ENCODE peak calls at places on chromosomes 16 and 17, in ten cellular contexts. N, B, M, R, D, C, S, V, G and X are unnamed samples. For H3K4me1, the result is how much of the 10 kb centered on the place peaks cover.

GRCh38 chr16:19810817-19811731 is 73.6 kb downstream of the GPRC5B start:
- DNase-seq in N (no peak), R (peak), M (no peak), B (no peak), V (no peak), G (peak), D (no peak), S (peak), C (no peak), X (no peak)

GRCh38 chr16:4327782-4328579 is 12.1 kb downstream of the GLIS2 start:
- DNase-seq in G (peak), S (peak), N (peak), C (no peak), R (no peak), V (peak), D (peak), B (peak), M (peak), X (peak)

GRCh38 chr17:5031365-5032082 is 3.7 kb downstream of the SLC52A1 start:
- DNase-seq in G (peak), D (peak), N (peak), C (peak), V (peak), M (peak), B (peak), R (peak), S (peak), X (peak)

GRCh38 chr17:4672055-4672630 is 30.7 kb upstream of the ALOX15 start:
- DNase-seq in S (no peak), N (no peak), D (no peak), G (no peak), C (no peak), V (no peak), B (no peak), M (no peak), R (no peak), X (no peak)

GRCh38 chr16:31714899-31715504 is 158.6 kb upstream of the ZNF267 start:
- DNase-seq in N (no peak), G (no peak), V (no peak), S (no peak), R (no peak), D (no peak), M (no peak), C (no peak), B (no peak), X (no peak)

GRCh38 chr17:13587487-13588338 is 14.0 kb downstream of the HS3ST3A1 start:
- DNase-seq in G (no peak), C (no peak), V (no peak), R (no peak), N (no peak), D (no peak), M (no peak), S (no peak), B (no peak), X (no peak)

GRCh38 chr17:60641126-60641525 is 36.5 kb upstream of the BCAS3 start:
- DNase-seq in V (no peak), N (no peak), R (no peak), S (no peak), D (no peak), C (no peak), G (no peak), M (no peak), B (no peak), X (no peak)

GRCh38 chr17:31579265-31579664 is 187.8 kb downstream of the RAB11FIP4 start:
- DNase-seq in B (no peak), D (peak), C (no peak), G (no peak), M (no peak), R (no peak), S (no peak), N (peak), V (no peak), X (no peak)

GRCh38 chr16:20906871-20907255 is 6.3 kb downstream of the LYRM1 start:
- DNase-seq in B (no peak), G (no peak), D (no peak), N (no peak), R (no peak), S (no peak), C (no peak), M (no peak), V (no peak), X (no peak)

GRCh38 chr16:22946433-22946832 is 132.5 kb downstream of the HS3ST2 start:
- DNase-seq in V (no peak), B (no peak), R (no peak), M (no peak), C (no peak), N (no peak), G (no peak), D (no peak), S (no peak), X (no peak)

GRCh38 chr17:63919311-63919723 is 678 bp upstream of the GH1 start:
- DNase-seq in S (peak), G (peak), M (peak), B (peak), V (peak), R (peak), N (peak), D (peak), C (no peak), X (peak)

GRCh38 chr16:53664724-53665345 is 38.8 kb downstream of the RPGRIP1L start:
- DNase-seq in S (no peak), C (no peak), D (no peak), N (no peak), V (no peak), R (no peak), M (no peak), G (no peak), B (no peak), X (no peak)

GRCh38 chr16:4301177-4301576 is 14.7 kb upstream of the GLIS2 start:
- DNase-seq in N (no peak), D (no peak), M (no peak), C (no peak), V (no peak), S (no peak), B (no peak), R (no peak), G (no peak), X (no peak)

GRCh38 chr17:34658796-34659195 is 79.4 kb downstream of the TMEM132E start:
- DNase-seq in N (no peak), C (no peak), S (no peak), R (no peak), D (no peak), B (no peak), G (no peak), V (no peak), M (no peak), X (no peak)

DNA sequence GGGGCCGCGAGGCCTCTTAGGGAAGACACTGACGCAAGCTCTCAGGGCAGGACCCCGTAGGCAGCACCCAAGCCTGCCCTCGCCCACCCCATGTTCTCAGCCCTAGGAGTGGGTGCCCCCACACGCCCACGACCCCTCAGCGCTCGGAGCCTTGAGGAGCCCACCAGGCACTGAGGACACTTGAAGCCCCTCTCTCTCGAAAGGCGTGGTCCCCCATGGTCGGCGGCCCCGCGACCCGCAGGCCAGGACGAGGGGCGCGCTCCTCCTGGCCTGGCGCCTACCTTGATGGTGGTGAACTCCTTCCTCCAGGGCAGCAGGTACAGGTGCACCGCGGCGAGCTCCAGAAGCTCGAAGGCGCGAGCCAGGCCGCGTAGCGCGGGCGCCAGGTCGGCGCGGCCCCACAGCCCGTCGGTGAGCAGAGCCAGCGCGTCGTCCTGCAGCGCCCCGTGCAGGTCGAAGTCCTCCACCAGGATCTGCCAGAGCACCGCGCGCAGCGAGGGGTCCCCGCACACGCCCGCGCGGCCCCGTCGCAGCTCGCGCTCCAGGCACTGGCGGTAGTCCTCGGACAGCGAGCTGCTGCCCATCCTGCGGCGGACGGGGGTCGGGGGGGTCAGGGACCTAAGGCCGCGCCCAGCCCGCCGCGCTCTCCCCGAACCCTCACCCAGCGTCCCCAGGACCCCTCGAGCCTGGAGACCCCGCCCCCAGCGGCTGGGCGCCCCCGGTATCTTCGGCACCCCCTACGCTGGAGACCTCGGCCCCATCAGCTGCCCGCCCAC is 668 bp downstream of the SPATA2L start:
- DNase-seq in R (peak), V (peak), S (no peak), G (peak), M (peak), D (peak), B (no peak), N (peak), C (no peak), X (peak)
- TF ChIP-seq EP300 in R (no peak), V (no peak), S (no peak), G (no peak), M (no peak), D (no peak), B (no peak), N (no peak), C (no peak), X (no peak)

DNA sequence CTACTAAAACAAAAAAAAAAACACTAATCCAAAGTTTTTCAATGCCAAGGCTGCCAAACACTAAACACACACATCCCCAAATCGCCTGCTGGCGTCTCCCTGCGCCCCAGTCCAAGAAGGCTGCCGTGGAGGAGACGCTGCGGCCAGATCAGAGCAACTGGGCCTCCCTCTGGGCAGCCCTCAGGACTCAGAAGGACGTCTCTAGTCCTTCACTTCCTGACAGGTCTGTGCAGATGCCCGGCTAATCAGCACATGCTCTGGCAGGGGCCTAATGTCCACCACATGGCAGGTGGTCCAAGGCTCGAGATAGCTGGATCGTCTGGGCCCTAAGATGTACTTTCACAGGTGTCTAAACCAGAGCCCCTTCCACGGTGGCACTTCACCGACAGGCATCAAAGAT is 2.7 kb downstream of the SLC38A10 start:
- DNase-seq in V (no peak), D (no peak), B (no peak), G (no peak), R (no peak), S (no peak), N (no peak), C (no peak), M (no peak), X (no peak)
- H3K4me1 ChIP-seq in V (half or more), D (under half), B (under half), G (under half), R (under half), S (under half), N (under half), C (under half), M (under half), X (under half)

GRCh38 chr16:70712359-70712758 is 26.5 kb upstream of the MTSS2 start:
- DNase-seq in V (no peak), D (no peak), M (no peak), C (no peak), R (no peak), S (no peak), B (no peak), G (no peak), N (no peak), X (no peak)

GRCh38 chr16:70713781-70714180 is 27.9 kb upstream of the MTSS2 start:
- DNase-seq in V (no peak), B (no peak), S (no peak), G (no peak), C (no peak), D (no peak), N (peak), M (no peak), R (no peak), X (no peak)

GRCh38 chr16:70711211-70711978 is 25.5 kb upstream of the MTSS2 start:
- DNase-seq in M (no peak), G (peak), C (no peak), S (no peak), V (no peak), B (no peak), N (no peak), D (no peak), R (no peak), X (no peak)

GRCh38 chr16:70713342-70713741 is 27.5 kb upstream of the MTSS2 start:
- DNase-seq in R (no peak), S (no peak), V (no peak), D (no peak), N (no peak), C (no peak), B (no peak), M (no peak), G (no peak), X (no peak)

GRCh38 chr16:70712942-70713341 is 27.1 kb upstream of the MTSS2 start:
- DNase-seq in M (no peak), N (no peak), B (no peak), V (no peak), C (no peak), S (no peak), G (no peak), D (no peak), R (no peak), X (no peak)
- TF ChIP-seq EP300 in M (no peak), N (no peak), B (no peak), V (no peak), C (no peak), S (no peak), G (no peak), D (no peak), R (no peak), X (no peak)

GRCh38 chr17:8376302-8377067 is at the start of gene KRABD2:
- DNase-seq in R (peak), D (peak), S (peak), V (peak), B (peak), C (peak), M (peak), G (peak), N (peak), X (peak)
- H3K4me1 ChIP-seq in R (half or more), D (half or more), S (under half), V (under half), B (under half), C (under half), M (under half), G (half or more), N (under half), X (under half)

GRCh38 chr17:20208717-20209116 is 199.6 kb downstream of the SPECC1 start:
- DNase-seq in B (no peak), R (no peak), V (no peak), C (no peak), S (no peak), N (no peak), D (no peak), M (peak), G (no peak), X (no peak)
- TF ChIP-seq EP300 in B (no peak), R (no peak), V (no peak), C (no peak), S (no peak), N (no peak), D (no peak), M (no peak), G (no peak), X (no peak)

GRCh38 chr16:75260856-75261589 is 9.6 kb upstream of the BCAR1 start:
- DNase-seq in G (no peak), S (no peak), D (no peak), N (peak), C (no peak), M (no peak), R (no peak), V (no peak), B (no peak), X (no peak)
- H3K4me1 ChIP-seq in G (half or more), S (half or more), D (half or more), N (half or more), C (under half), M (under half), R (half or more), V (half or more), B (half or more), X (half or more)

GRCh38 chr17:42918902-42919521 is 18.4 kb downstream of the G6PC1 start:
- DNase-seq in G (peak), M (no peak), N (no peak), S (no peak), R (no peak), B (no peak), C (no peak), V (no peak), D (peak), X (no peak)

GRCh38 chr17:42913527-42913926 is 12.9 kb downstream of the G6PC1 start:
- DNase-seq in B (no peak), V (no peak), D (no peak), G (no peak), C (no peak), R (no peak), M (no peak), N (no peak), S (no peak), X (no peak)

GRCh38 chr17:42913981-42914617 is 13.5 kb downstream of the G6PC1 start:
- DNase-seq in D (no peak), S (no peak), M (no peak), R (no peak), N (no peak), B (no peak), C (no peak), G (no peak), V (no peak), X (no peak)

GRCh38 chr17:42920106-42920900 is 19.7 kb downstream of the G6PC1 start:
- DNase-seq in M (no peak), S (no peak), R (no peak), C (no peak), V (no peak), N (no peak), G (peak), B (no peak), D (no peak), X (no peak)

GRCh38 chr17:42917236-42917603 is 16.6 kb downstream of the G6PC1 start:
- DNase-seq in V (no peak), G (no peak), B (no peak), D (no peak), M (no peak), R (no peak), S (no peak), C (no peak), N (no peak), X (no peak)
- TF ChIP-seq EP300 in V (no peak), G (no peak), B (no peak), D (no peak), M (no peak), R (no peak), S (no peak), C (no peak), N (no peak), X (no peak)

GRCh38 chr17:44548714-44549230 is 8.5 kb upstream of the FZD2 start:
- DNase-seq in D (no peak), S (no peak), B (no peak), N (no peak), V (no peak), C (no peak), G (no peak), R (no peak), M (no peak), X (no peak)

GRCh38 chr17:44547625-44548297 is 9.5 kb upstream of the FZD2 start:
- DNase-seq in G (no peak), N (no peak), S (no peak), B (no peak), D (no peak), V (no peak), R (no peak), M (no peak), C (no peak), X (peak)

GRCh38 chr17:44552361-44552760 is 4.9 kb upstream of the FZD2 start:
- DNase-seq in B (peak), D (peak), G (peak), R (no peak), S (no peak), C (no peak), M (no peak), N (no peak), V (no peak), X (peak)

GRCh38 chr17:44546711-44547606 is 10.3 kb upstream of the FZD2 start:
- DNase-seq in R (peak), B (no peak), G (no peak), D (no peak), V (peak), C (no peak), N (no peak), S (no peak), M (no peak), X (no peak)

GRCh38 chr17:44549736-44550135 is 7.5 kb upstream of the FZD2 start:
- DNase-seq in R (no peak), B (no peak), V (no peak), S (no peak), M (no peak), C (no peak), D (no peak), N (no peak), G (no peak), X (no peak)
- H3K4me1 ChIP-seq in R (half or more), B (under half), V (under half), S (under half), M (under half), C (under half), D (under half), N (under half), G (under half), X (under half)

GRCh38 chr17:77436481-77436880 is 295.7 kb downstream of the SEC14L1 start:
- DNase-seq in S (no peak), C (no peak), R (no peak), B (no peak), G (no peak), N (no peak), M (no peak), D (no peak), V (no peak), X (no peak)

GRCh38 chr17:77437017-77437416 is 296.2 kb downstream of the SEC14L1 start:
- DNase-seq in M (peak), R (no peak), V (no peak), D (no peak), N (peak), C (no peak), B (no peak), G (no peak), S (peak), X (peak)

GRCh38 chr17:77434136-77435114 is 293.7 kb downstream of the SEC14L1 start:
- DNase-seq in N (peak), B (no peak), D (no peak), R (no peak), V (no peak), M (no peak), S (no peak), G (no peak), C (no peak), X (no peak)

GRCh38 chr17:77435272-77436057 is 294.7 kb downstream of the SEC14L1 start:
- DNase-seq in G (no peak), N (no peak), S (no peak), M (no peak), V (no peak), D (no peak), B (no peak), R (no peak), C (no peak), X (no peak)

DNA sequence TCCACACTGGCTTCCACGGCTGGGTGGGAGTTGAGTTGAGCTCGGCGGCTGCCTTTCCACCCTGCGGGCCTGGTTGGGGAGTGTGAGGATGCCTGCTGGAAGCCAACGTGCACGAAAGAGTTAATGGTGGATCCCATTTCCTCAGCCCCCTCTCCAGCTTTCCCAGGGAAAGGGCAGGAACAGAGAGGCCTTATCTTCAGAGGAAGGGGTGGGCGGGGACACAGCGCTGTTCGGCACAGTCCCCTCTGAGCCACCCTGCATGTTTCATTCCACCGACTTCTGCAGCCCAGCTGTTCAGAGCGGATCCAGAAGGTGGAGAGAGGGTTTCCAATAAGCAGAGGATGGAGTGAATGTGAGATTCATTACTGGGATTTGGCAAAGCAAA is 295.3 kb downstream of the SEC14L1 start:
- DNase-seq in C (no peak), B (no peak), M (no peak), V (no peak), D (no peak), G (no peak), R (no peak), N (peak), S (no peak), X (no peak)
- TF ChIP-seq EP300 in C (no peak), B (no peak), M (no peak), V (no peak), D (no peak), G (no peak), R (no peak), N (no peak), S (no peak), X (no peak)

GRCh38 chr16:88472637-88473205 is 19.6 kb downstream of the ZFPM1 start:
- DNase-seq in G (no peak), D (no peak), N (no peak), V (no peak), M (no peak), B (no peak), C (no peak), S (no peak), R (no peak), X (no peak)

GRCh38 chr16:88472042-88472441 is 19.0 kb downstream of the ZFPM1 start:
- DNase-seq in V (no peak), S (no peak), R (no peak), B (no peak), D (no peak), C (no peak), M (no peak), N (no peak), G (no peak), X (no peak)

GRCh38 chr16:88471575-88471974 is 18.5 kb downstream of the ZFPM1 start:
- DNase-seq in M (no peak), S (no peak), C (no peak), G (no peak), R (no peak), D (no peak), B (no peak), N (no peak), V (no peak), X (no peak)

GRCh38 chr16:88469615-88470395 is 16.7 kb downstream of the ZFPM1 start:
- DNase-seq in N (no peak), G (no peak), B (no peak), D (no peak), S (no peak), C (no peak), R (no peak), M (no peak), V (no peak), X (no peak)

DNA sequence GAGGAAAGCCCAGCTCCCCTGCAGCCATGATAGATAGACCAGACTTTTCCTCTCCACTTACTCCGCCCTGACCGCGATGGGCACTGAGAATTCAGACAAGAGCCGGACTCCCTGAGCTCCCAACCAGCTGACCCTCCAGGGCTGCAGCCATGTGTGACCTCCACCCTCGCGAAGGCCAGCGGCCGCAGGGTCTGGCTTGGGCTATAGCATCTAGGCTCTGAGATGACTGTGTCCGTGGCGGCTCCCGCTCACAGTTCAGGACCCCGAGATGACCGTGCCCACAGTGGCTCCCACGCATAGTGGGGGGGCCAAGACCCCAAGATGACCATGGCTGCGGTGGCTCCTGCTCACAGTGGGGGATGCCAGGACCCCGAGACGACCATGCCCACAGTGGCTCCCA is 18.0 kb downstream of the ZFPM1 start:
- DNase-seq in C (no peak), N (no peak), S (no peak), R (no peak), B (no peak), V (no peak), D (no peak), M (no peak), G (no peak), X (no peak)
- H3K4me1 ChIP-seq in C (under half), N (under half), S (under half), R (under half), B (under half), V (half or more), D (half or more), M (under half), G (under half), X (under half)